ENCODE peak calls at places on chromosomes 4 and X, in eight cellular contexts. One of them, this sample, is unnamed.

GRCh38 chr4:184374006-184374405 is 100.3 kb downstream of the IRF2 start:
- DNase-seq in epithelial cell of prostate: no peak
- DNase-seq in stomach: no peak
- DNase-seq in caudate nucleus: no peak
- DNase-seq in A673: no peak
- DNase-seq in PC-9: no peak
- DNase-seq in cardiac muscle cell: peak; percentile 29
- DNase-seq in adrenal gland: no peak
- DNase-seq in this sample: no peak

GRCh38 chr4:4456351-4456750 is 69.4 kb downstream of the NSG1 start:
- DNase-seq in epithelial cell of prostate: no peak
- DNase-seq in stomach: no peak
- DNase-seq in caudate nucleus: no peak
- DNase-seq in A673: no peak
- DNase-seq in PC-9: no peak
- DNase-seq in cardiac muscle cell: peak; percentile 11
- DNase-seq in adrenal gland: no peak
- DNase-seq in this sample: peak; percentile 6

GRCh38 chr4:95181446-95182306 is 367.1 kb downstream of the UNC5C start:
- DNase-seq in epithelial cell of prostate: no peak
- DNase-seq in stomach: no peak
- DNase-seq in caudate nucleus: no peak
- DNase-seq in A673: no peak
- DNase-seq in PC-9: no peak
- DNase-seq in cardiac muscle cell: peak; percentile 19
- DNase-seq in adrenal gland: peak; percentile 28
- DNase-seq in this sample: peak; percentile 80

GRCh38 chr4:139814285-139815015 is 148.8 kb downstream of the MGST2 start:
- DNase-seq in epithelial cell of prostate: no peak
- DNase-seq in stomach: no peak
- DNase-seq in caudate nucleus: no peak
- DNase-seq in A673: no peak
- DNase-seq in PC-9: no peak
- DNase-seq in cardiac muscle cell: peak; percentile 54
- DNase-seq in adrenal gland: peak; percentile 51
- DNase-seq in this sample: peak; percentile 59

GRCh38 chrX:53340852-53341645 is 59.7 kb upstream of the IQSEC2 start:
- DNase-seq in epithelial cell of prostate: no peak
- DNase-seq in stomach: no peak
- DNase-seq in caudate nucleus: no peak
- DNase-seq in A673: no peak
- DNase-seq in PC-9: no peak
- DNase-seq in cardiac muscle cell: no peak
- DNase-seq in adrenal gland: no peak
- DNase-seq in this sample: no peak

GRCh38 chrX:144616317-144616716 is 631.0 kb upstream of the SPANXN1 start:
- DNase-seq in epithelial cell of prostate: peak; percentile 0
- DNase-seq in stomach: no peak
- DNase-seq in caudate nucleus: no peak
- DNase-seq in A673: no peak
- DNase-seq in PC-9: no peak
- DNase-seq in cardiac muscle cell: no peak
- DNase-seq in adrenal gland: no peak
- DNase-seq in this sample: no peak

GRCh38 chrX:23341452-23341851 is 6.8 kb downstream of the PTCHD1 start:
- DNase-seq in epithelial cell of prostate: no peak
- DNase-seq in stomach: no peak
- DNase-seq in caudate nucleus: no peak
- DNase-seq in A673: no peak
- DNase-seq in PC-9: no peak
- DNase-seq in cardiac muscle cell: no peak
- DNase-seq in adrenal gland: no peak
- DNase-seq in this sample: no peak

GRCh38 chrX:71536285-71536684 is 3.4 kb downstream of the OGT start:
- DNase-seq in epithelial cell of prostate: no peak
- DNase-seq in stomach: no peak
- DNase-seq in caudate nucleus: no peak
- DNase-seq in A673: no peak
- DNase-seq in PC-9: no peak
- DNase-seq in cardiac muscle cell: no peak
- DNase-seq in adrenal gland: no peak
- DNase-seq in this sample: peak; percentile 43

GRCh38 chr4:15378493-15378892 is 49.3 kb upstream of the C1QTNF7 start:
- DNase-seq in epithelial cell of prostate: no peak
- DNase-seq in stomach: no peak
- DNase-seq in caudate nucleus: no peak
- DNase-seq in A673: peak; percentile 39
- DNase-seq in PC-9: no peak
- DNase-seq in cardiac muscle cell: peak; percentile 50
- DNase-seq in adrenal gland: no peak
- DNase-seq in this sample: no peak

GRCh38 chr4:21949073-21949457 is 493 bp upstream of the KCNIP4 start:
- DNase-seq in epithelial cell of prostate: no peak
- DNase-seq in stomach: no peak
- DNase-seq in caudate nucleus: no peak
- DNase-seq in A673: peak; percentile 4
- DNase-seq in PC-9: peak; percentile 6
- DNase-seq in cardiac muscle cell: peak; percentile 17
- DNase-seq in adrenal gland: peak; percentile 14
- DNase-seq in this sample: peak; percentile 33

GRCh38 chrX:115958687-115959359 is 211.7 kb upstream of the AGTR2 start:
- DNase-seq in epithelial cell of prostate: no peak
- DNase-seq in stomach: no peak
- DNase-seq in caudate nucleus: no peak
- DNase-seq in A673: no peak
- DNase-seq in PC-9: no peak
- DNase-seq in cardiac muscle cell: no peak
- DNase-seq in adrenal gland: no peak
- DNase-seq in this sample: peak; percentile 12

GRCh38 chr4:187236491-187236890 is 512.8 kb upstream of the FAT1 start:
- DNase-seq in epithelial cell of prostate: no peak
- DNase-seq in stomach: no peak
- DNase-seq in caudate nucleus: no peak
- DNase-seq in A673: peak; percentile 4
- DNase-seq in PC-9: no peak
- DNase-seq in cardiac muscle cell: peak; percentile 23
- DNase-seq in adrenal gland: no peak
- DNase-seq in this sample: peak; percentile 52

GRCh38 chr4:34486964-34487363 is 1757.3 kb downstream of the ARAP2 start:
- DNase-seq in epithelial cell of prostate: no peak
- DNase-seq in stomach: no peak
- DNase-seq in caudate nucleus: no peak
- DNase-seq in A673: no peak
- DNase-seq in PC-9: no peak
- DNase-seq in cardiac muscle cell: no peak
- DNase-seq in adrenal gland: no peak
- DNase-seq in this sample: no peak

GRCh38 chrX:123562342-123563146 is 170.3 kb downstream of the THOC2 start:
- DNase-seq in epithelial cell of prostate: no peak
- DNase-seq in stomach: no peak
- DNase-seq in caudate nucleus: no peak
- DNase-seq in A673: no peak
- DNase-seq in PC-9: no peak
- DNase-seq in cardiac muscle cell: no peak
- DNase-seq in adrenal gland: no peak
- DNase-seq in this sample: no peak

GRCh38 chrX:135424469-135424868 is 2.7 kb downstream of the SMIM10L2A start:
- DNase-seq in epithelial cell of prostate: no peak
- DNase-seq in stomach: no peak
- DNase-seq in caudate nucleus: no peak
- DNase-seq in A673: no peak
- DNase-seq in PC-9: no peak
- DNase-seq in cardiac muscle cell: no peak
- DNase-seq in adrenal gland: no peak
- DNase-seq in this sample: no peak

GRCh38 chrX:135425026-135425425 is 3.3 kb downstream of the SMIM10L2A start:
- DNase-seq in epithelial cell of prostate: no peak
- DNase-seq in stomach: no peak
- DNase-seq in caudate nucleus: no peak
- DNase-seq in A673: no peak
- DNase-seq in PC-9: no peak
- DNase-seq in cardiac muscle cell: no peak
- DNase-seq in adrenal gland: no peak
- DNase-seq in this sample: no peak

GRCh38 chrX:135420831-135421230 is 913 bp upstream of the SMIM10L2A start:
- DNase-seq in epithelial cell of prostate: no peak
- DNase-seq in stomach: no peak
- DNase-seq in caudate nucleus: no peak
- DNase-seq in A673: no peak
- DNase-seq in PC-9: no peak
- DNase-seq in cardiac muscle cell: no peak
- DNase-seq in adrenal gland: no peak
- DNase-seq in this sample: no peak

GRCh38 chrX:135421537-135421931 is 210 bp upstream of the SMIM10L2A start:
- DNase-seq in epithelial cell of prostate: no peak
- DNase-seq in stomach: peak; percentile 82
- DNase-seq in caudate nucleus: peak; percentile 66
- DNase-seq in A673: peak; percentile 89
- DNase-seq in PC-9: peak; percentile 31
- DNase-seq in cardiac muscle cell: peak; percentile 80
- DNase-seq in adrenal gland: peak; percentile 91
- DNase-seq in this sample: peak; percentile 41

GRCh38 chrX:135421932-135422809 is at the start of gene SMIM10L2A:
- DNase-seq in epithelial cell of prostate: no peak
- DNase-seq in stomach: no peak
- DNase-seq in caudate nucleus: no peak
- DNase-seq in A673: no peak
- DNase-seq in PC-9: no peak
- DNase-seq in cardiac muscle cell: no peak
- DNase-seq in adrenal gland: no peak
- DNase-seq in this sample: peak; percentile 2
- H3K27ac ChIP-seq in epithelial cell of prostate: peak within 1 kb of the TSS; percentile 9
- H3K27ac ChIP-seq in stomach: peak within 1 kb of the TSS; percentile 54
- H3K27ac ChIP-seq in caudate nucleus: no peak within 1 kb of the TSS
- H3K27ac ChIP-seq in A673: no peak within 1 kb of the TSS
- H3K27ac ChIP-seq in PC-9: no peak within 1 kb of the TSS
- H3K27ac ChIP-seq in cardiac muscle cell: no peak within 1 kb of the TSS
- H3K27ac ChIP-seq in adrenal gland: peak within 1 kb of the TSS; percentile 54
- H3K27ac ChIP-seq in this sample: no peak within 1 kb of the TSS

GRCh38 chr4:169278669-169279068 is 7.9 kb upstream of the SH3RF1 start:
- DNase-seq in epithelial cell of prostate: no peak
- DNase-seq in stomach: no peak
- DNase-seq in caudate nucleus: no peak
- DNase-seq in A673: no peak
- DNase-seq in PC-9: no peak
- DNase-seq in cardiac muscle cell: no peak
- DNase-seq in adrenal gland: no peak
- DNase-seq in this sample: no peak

GRCh38 chr4:169279111-169279510 is 8.4 kb upstream of the SH3RF1 start:
- DNase-seq in epithelial cell of prostate: no peak
- DNase-seq in stomach: no peak
- DNase-seq in caudate nucleus: no peak
- DNase-seq in A673: no peak
- DNase-seq in PC-9: no peak
- DNase-seq in cardiac muscle cell: no peak
- DNase-seq in adrenal gland: no peak
- DNase-seq in this sample: no peak

GRCh38 chr4:169286562-169287301 is 16.0 kb upstream of the SH3RF1 start:
- DNase-seq in epithelial cell of prostate: no peak
- DNase-seq in stomach: no peak
- DNase-seq in caudate nucleus: no peak
- DNase-seq in A673: no peak
- DNase-seq in PC-9: no peak
- DNase-seq in cardiac muscle cell: peak; percentile 14
- DNase-seq in adrenal gland: no peak
- DNase-seq in this sample: peak; percentile 40

GRCh38 chr4:169282429-169283113 is 11.8 kb upstream of the SH3RF1 start:
- DNase-seq in epithelial cell of prostate: peak; percentile 58
- DNase-seq in stomach: no peak
- DNase-seq in caudate nucleus: no peak
- DNase-seq in A673: no peak
- DNase-seq in PC-9: no peak
- DNase-seq in cardiac muscle cell: no peak
- DNase-seq in adrenal gland: no peak
- DNase-seq in this sample: peak; percentile 74

GRCh38 chr4:169283114-169283509 is 12.4 kb upstream of the SH3RF1 start:
- DNase-seq in epithelial cell of prostate: peak; percentile 78
- DNase-seq in stomach: no peak
- DNase-seq in caudate nucleus: no peak
- DNase-seq in A673: no peak
- DNase-seq in PC-9: peak; percentile 31
- DNase-seq in cardiac muscle cell: peak; percentile 82
- DNase-seq in adrenal gland: no peak
- DNase-seq in this sample: peak; percentile 95
- H3K27ac ChIP-seq in epithelial cell of prostate: peak overlapping the region; percentile 89
- H3K27ac ChIP-seq in stomach: no peak overlapping the region
- H3K27ac ChIP-seq in caudate nucleus: no peak overlapping the region
- H3K27ac ChIP-seq in A673: no peak overlapping the region
- H3K27ac ChIP-seq in PC-9: peak overlapping the region; percentile 83
- H3K27ac ChIP-seq in cardiac muscle cell: no peak overlapping the region
- H3K27ac ChIP-seq in adrenal gland: no peak overlapping the region
- H3K27ac ChIP-seq in this sample: peak overlapping the region; percentile 84

GRCh38 chr4:124484008-124484407 is 228.5 kb downstream of the ANKRD50 start:
- DNase-seq in epithelial cell of prostate: no peak
- DNase-seq in stomach: no peak
- DNase-seq in caudate nucleus: no peak
- DNase-seq in A673: no peak
- DNase-seq in PC-9: no peak
- DNase-seq in cardiac muscle cell: no peak
- DNase-seq in adrenal gland: no peak
- DNase-seq in this sample: no peak
- H3K27ac ChIP-seq in epithelial cell of prostate: no peak overlapping the region
- H3K27ac ChIP-seq in stomach: no peak overlapping the region
- H3K27ac ChIP-seq in caudate nucleus: no peak overlapping the region
- H3K27ac ChIP-seq in A673: no peak overlapping the region
- H3K27ac ChIP-seq in PC-9: no peak overlapping the region
- H3K27ac ChIP-seq in cardiac muscle cell: peak overlapping the region; percentile 78
- H3K27ac ChIP-seq in adrenal gland: no peak overlapping the region
- H3K27ac ChIP-seq in this sample: no peak overlapping the region

DNA sequence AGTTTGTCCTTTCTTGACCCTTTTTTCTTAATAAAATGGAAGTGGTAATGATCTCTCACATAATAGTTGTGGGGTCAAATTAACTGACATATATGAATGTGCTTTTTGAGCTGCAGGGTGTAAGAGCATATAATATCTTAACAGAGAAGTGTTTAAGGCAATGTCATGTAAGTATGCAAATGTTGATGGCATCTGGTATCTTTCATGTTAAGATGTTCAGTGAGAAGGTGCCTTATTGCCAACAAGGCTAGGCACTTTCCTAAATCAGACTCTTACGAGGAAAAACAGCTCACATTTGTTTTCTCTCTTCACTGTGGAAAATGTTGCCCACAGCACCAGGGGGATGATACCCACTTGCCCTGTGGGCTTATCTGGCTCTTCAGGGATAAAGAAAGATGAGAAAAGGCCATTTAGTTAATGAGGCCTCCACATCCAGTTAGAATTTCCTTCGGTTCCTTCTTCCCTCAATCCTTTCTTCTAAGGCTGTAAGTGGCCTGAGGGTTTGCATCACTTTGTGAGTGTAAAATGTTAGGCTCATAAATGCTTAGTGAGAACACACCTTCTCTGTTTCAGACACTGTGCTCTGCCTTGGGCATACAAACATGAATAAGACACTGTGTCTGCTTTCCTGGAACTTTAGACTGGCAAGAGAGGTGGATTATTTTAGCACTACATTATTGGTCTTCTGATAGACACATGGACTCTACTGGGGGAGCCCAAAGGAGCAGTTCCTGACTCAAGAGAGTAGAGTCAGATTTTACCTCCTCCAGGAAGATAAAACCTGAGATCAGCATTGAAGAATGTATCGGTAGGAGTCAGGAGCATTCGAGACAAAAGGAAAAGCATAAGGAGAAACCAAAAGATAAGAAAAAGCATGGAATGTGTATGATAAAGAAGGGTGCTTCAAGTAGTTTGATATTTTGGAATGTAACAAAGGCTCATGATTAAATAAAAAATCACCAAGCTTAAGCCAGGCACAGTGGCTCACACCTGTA is 135.5 kb downstream of the SOWAHB start:
- DNase-seq in epithelial cell of prostate: no peak
- DNase-seq in stomach: no peak
- DNase-seq in caudate nucleus: no peak
- DNase-seq in A673: no peak
- DNase-seq in PC-9: no peak
- DNase-seq in cardiac muscle cell: no peak
- DNase-seq in adrenal gland: no peak
- DNase-seq in this sample: no peak
- H3K27ac ChIP-seq in epithelial cell of prostate: no peak overlapping the region
- H3K27ac ChIP-seq in stomach: no peak overlapping the region
- H3K27ac ChIP-seq in caudate nucleus: no peak overlapping the region
- H3K27ac ChIP-seq in A673: no peak overlapping the region
- H3K27ac ChIP-seq in PC-9: no peak overlapping the region
- H3K27ac ChIP-seq in cardiac muscle cell: no peak overlapping the region
- H3K27ac ChIP-seq in adrenal gland: no peak overlapping the region
- H3K27ac ChIP-seq in this sample: peak overlapping the region; percentile 9

This sample was measured in GM23248.